ENCODE peak calls at places on chromosomes 12 and 14, in seven cellular contexts. S, E, Z, Y, D, C and Q are unnamed samples.

GRCh38 chr12:48907243-48907642 is 18.0 kb downstream of the FKBP11 start:
- DNase-seq in S (no peak), D (no peak), Y (no peak), C (no peak), Z (no peak), E (no peak), Q (no peak)

GRCh38 chr14:102055181-102055901 is 31.5 kb downstream of the HSP90AA1 start:
- DNase-seq in E (peak), Z (no peak), S (no peak), C (peak), D (peak), Y (peak), Q (no peak)

GRCh38 chr12:114981036-114981435 is 297.1 kb upstream of the TBX3 start:
- DNase-seq in S (no peak), E (no peak), Z (no peak), D (no peak), C (no peak), Y (no peak), Q (no peak)

GRCh38 chr14:94104731-94105130 is 5.8 kb upstream of the IFI27 start:
- DNase-seq in S (no peak), D (no peak), E (no peak), Z (no peak), Y (no peak), C (no peak), Q (no peak)

GRCh38 chr12:49959570-49960473 is 1.9 kb upstream of the AQP5 start:
- DNase-seq in S (no peak), Y (no peak), E (peak), Z (peak), C (peak), D (no peak), Q (no peak)

GRCh38 chr12:120240495-120240833 is 25.1 kb downstream of the PXN start:
- DNase-seq in Y (no peak), C (no peak), E (no peak), Z (no peak), S (no peak), D (peak), Q (no peak)

GRCh38 chr14:21802441-21802840 is 128.8 kb upstream of the OR4E1 start:
- DNase-seq in Z (no peak), C (no peak), S (no peak), D (no peak), E (no peak), Y (no peak), Q (no peak)

GRCh38 chr12:49583361-49584094 is 15.6 kb upstream of the MCRS1 start:
- DNase-seq in Z (no peak), D (peak), Y (no peak), E (peak), C (peak), S (no peak), Q (no peak)

GRCh38 chr12:130615906-130616305 is 100.2 kb downstream of the RIMBP2 start:
- DNase-seq in C (no peak), S (no peak), E (no peak), Z (no peak), D (no peak), Y (no peak), Q (no peak)
- TF ChIP-seq CTCF in C (no peak), S (no peak), E (no peak), Z (no peak), D (no peak), Y (no peak), Q (no peak)

GRCh38 chr12:6684609-6685008 is 4.6 kb downstream of the ZNF384 start:
- DNase-seq in E (no peak), Y (peak), Z (peak), D (no peak), S (peak), C (peak), Q (no peak)
- TF ChIP-seq CTCF in E (peak), Y (peak), Z (no peak), D (peak), S (peak), C (peak), Q (peak)

DNA sequence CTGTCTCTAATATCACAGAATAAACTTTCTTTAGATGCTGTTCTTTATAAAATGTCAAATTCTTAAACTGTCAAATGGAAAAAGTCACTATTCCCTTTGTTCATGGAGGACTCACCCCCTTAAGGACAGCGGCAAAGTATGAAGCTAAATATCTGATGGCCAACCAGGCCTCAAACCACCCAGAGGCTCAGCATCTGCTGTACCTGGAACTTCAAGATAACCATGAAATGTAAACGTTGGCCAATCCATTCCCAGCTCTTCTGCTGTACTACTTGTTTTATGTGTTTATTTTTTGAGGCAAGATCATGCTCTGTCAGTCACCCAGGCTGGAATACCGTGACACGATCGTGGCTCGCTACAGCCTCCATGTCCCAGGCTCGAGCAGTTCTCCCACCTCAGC is 15.7 kb downstream of the RFC5 start:
- DNase-seq in Y (no peak), D (no peak), Z (no peak), S (no peak), E (no peak), C (no peak), Q (no peak)
- TF ChIP-seq CTCF in Y (no peak), D (no peak), Z (no peak), S (no peak), E (no peak), C (no peak), Q (no peak)

GRCh38 chr14:33347816-33348215 is 409.1 kb downstream of the NPAS3 start:
- DNase-seq in C (no peak), D (peak), Y (no peak), S (no peak), E (peak), Z (no peak), Q (no peak)

GRCh38 chr14:33343016-33343415 is 404.3 kb downstream of the NPAS3 start:
- DNase-seq in S (no peak), D (peak), Y (no peak), Z (no peak), C (peak), E (peak), Q (no peak)

DNA sequence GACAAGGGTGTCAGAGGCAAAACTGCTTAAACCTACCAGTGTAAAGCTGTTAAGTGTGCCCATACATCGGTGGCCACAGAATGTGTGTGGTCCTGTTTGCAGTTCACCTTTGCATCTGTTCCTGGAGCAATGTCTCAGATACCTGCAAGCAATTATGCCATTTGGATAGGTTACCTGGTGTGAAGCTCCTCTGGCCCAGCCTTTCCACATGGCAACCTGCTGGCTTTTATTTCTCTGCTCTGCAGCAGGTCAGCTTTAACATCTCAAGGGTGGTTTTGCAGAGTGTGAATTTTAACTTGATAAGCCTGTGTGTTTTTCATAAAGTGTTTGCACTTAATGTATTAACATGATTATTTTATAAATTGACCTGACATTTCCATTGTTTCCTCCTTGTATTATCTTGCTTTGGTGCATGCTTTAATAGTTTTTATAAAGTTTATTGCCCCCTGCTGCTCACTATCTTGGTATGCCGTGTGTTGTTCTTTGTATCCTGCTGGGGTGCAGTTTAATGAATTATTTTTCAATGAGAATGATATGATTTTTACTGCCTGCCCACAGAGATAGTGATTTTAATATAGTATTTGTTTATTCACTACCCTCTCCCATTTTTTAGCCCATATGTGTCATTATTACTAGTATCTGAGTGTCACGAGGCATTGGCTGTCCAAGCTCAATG is 403.8 kb downstream of the NPAS3 start:
- DNase-seq in Z (no peak), Y (no peak), D (no peak), C (no peak), E (no peak), S (no peak), Q (no peak)
- TF ChIP-seq CTCF in Z (no peak), Y (no peak), D (no peak), C (no peak), E (no peak), S (no peak), Q (peak)

GRCh38 chr12:125841332-125841731 is 776.1 kb downstream of the AACS start:
- DNase-seq in Z (no peak), D (no peak), E (no peak), Y (no peak), C (no peak), S (no peak), Q (no peak)
- TF ChIP-seq CTCF in Z (no peak), D (no peak), E (no peak), Y (no peak), C (no peak), S (no peak), Q (no peak)

GRCh38 chr14:57530571-57530970 is 36.9 kb upstream of the CCDC198 start:
- DNase-seq in Z (no peak), S (no peak), Y (no peak), D (no peak), E (no peak), C (no peak), Q (peak)

DNA sequence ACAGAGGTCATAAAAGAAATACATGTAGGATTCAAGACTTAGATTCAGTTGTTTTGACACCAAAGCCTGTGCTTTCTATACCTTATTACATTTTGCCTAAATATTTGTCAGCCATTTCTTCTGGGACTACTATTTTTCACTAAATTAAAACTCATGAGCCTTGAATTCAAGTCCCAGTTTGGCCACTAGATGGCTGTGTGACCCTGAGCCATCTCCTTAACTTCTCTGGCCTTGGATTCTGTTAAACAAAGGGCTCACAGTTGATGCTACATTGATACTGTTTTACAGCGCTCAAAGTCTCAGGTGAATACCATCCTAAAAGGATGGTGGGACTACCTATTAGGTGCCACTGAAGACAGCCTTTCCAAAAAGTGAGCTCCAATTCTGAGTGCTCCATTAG is 39.6 kb upstream of the CCDC198 start:
- DNase-seq in C (peak), D (peak), S (no peak), Z (peak), Y (no peak), E (peak), Q (no peak)
- TF ChIP-seq CTCF in C (peak), D (peak), S (peak), Z (peak), Y (peak), E (peak), Q (peak)

GRCh38 chr14:69673578-69674305 is 62.3 kb downstream of the SUSD6 start:
- DNase-seq in D (no peak), S (no peak), C (no peak), Y (no peak), Z (peak), E (no peak), Q (no peak)
- TF ChIP-seq CTCF in D (no peak), S (no peak), C (no peak), Y (no peak), Z (no peak), E (no peak), Q (no peak)